ENCODE peak calls at places on chromosomes 6 and 20, in eight cellular contexts. T is stimulated activated naive CD8-positive, alpha-beta T cell treated with anti-CD3 and anti-CD28 coated beads, Interleukin-15, Interleukin-2, amounts not matched to agents 100 U/mL and 50 U/mL, for 24 hours; L is colonic mucosa; V is stimulated activated CD4-positive, alpha-beta T cell treated with anti-CD3 and anti-CD28 coated beads, Interleukin-1b, Interleukin-23, amount 100 ng/mL, for 48 hours; S is caudate nucleus; F is substantia nigra; G is COR-L47; P is foreskin melanocyte. M is an unnamed sample.

GRCh38 chr6:41013473-41014153 is 25.4 kb downstream of the UNC5CL start:
- DNase-seq in T (no peak), L (no peak), V (no peak), S (no peak), F (no peak), G (no peak), P (no peak), M (no peak)

GRCh38 chr6:112468359-112468758 is 121.2 kb downstream of the RFPL4B start:
- DNase-seq in T (no peak), L (no peak), V (no peak), S (no peak), F (no peak), G (no peak), P (no peak), M (no peak)

GRCh38 chr20:56985286-56985685 is 281.2 kb downstream of the BMP7 start:
- DNase-seq in T (no peak), L (no peak), V (no peak), S (no peak), F (no peak), G (no peak), P (no peak), M (no peak)

GRCh38 chr20:53829086-53829703 is 235.6 kb upstream of the ZNF217 start:
- DNase-seq in T (no peak), L (no peak), V (no peak), S (no peak), F (no peak), G (no peak), P (peak), M (no peak)

GRCh38 chr20:15756001-15756400 is 817.2 kb downstream of the KIF16B start:
- DNase-seq in T (no peak), L (no peak), V (no peak), S (no peak), F (no peak), G (no peak), P (no peak), M (no peak)

GRCh38 chr20:62726716-62727583 is 18.3 kb downstream of the NTSR1 start:
- DNase-seq in T (no peak), L (no peak), V (no peak), S (no peak), F (no peak), G (no peak), P (no peak), M (no peak)

GRCh38 chr20:58890454-58891075 is 38.0 kb downstream of the GNAS start:
- DNase-seq in T (peak), L (peak), V (peak), S (peak), F (peak), G (peak), P (peak), M (peak)

GRCh38 chr6:89313006-89313405 is 2.1 kb downstream of the GABRR2 start:
- DNase-seq in T (no peak), L (no peak), V (no peak), S (no peak), F (no peak), G (no peak), P (peak), M (no peak)

GRCh38 chr6:29797120-29797519 is 30.5 kb upstream of the HLA-G start:
- DNase-seq in T (no peak), L (no peak), V (no peak), S (no peak), F (no peak), G (no peak), P (peak), M (no peak)

GRCh38 chr6:167996424-167997199 is 859 bp upstream of the KIF25 start:
- DNase-seq in T (no peak), L (no peak), V (no peak), S (no peak), F (no peak), G (no peak), P (no peak), M (no peak)

M was measured in frontal cortex.